ENCODE peak calls at places on chromosomes 6 and 20, in seven cellular contexts. Z, W, K, D, I, C and O are unnamed samples.

GRCh38 chr6:25302677-25303128 is 23.5 kb downstream of the CARMIL1 start:
- DNase-seq in Z (no peak), W (peak; percentile 57), K (no peak), D (peak; percentile 50), I (no peak), C (no peak), O (no peak)

GRCh38 chr6:102994866-102995265 is 1601.4 kb downstream of the GRIK2 start:
- DNase-seq in Z (no peak), W (no peak), K (no peak), D (no peak), I (no peak), C (no peak), O (no peak)

GRCh38 chr6:166849762-166850181 is 106.6 kb downstream of the RNASET2 start:
- DNase-seq in Z (no peak), W (no peak), K (no peak), D (no peak), I (peak; percentile 16), C (no peak), O (no peak)

GRCh38 chr6:145688493-145688905 is 46.8 kb downstream of the EPM2A start:
- DNase-seq in Z (no peak), W (no peak), K (peak; percentile 38), D (peak; percentile 25), I (no peak), C (no peak), O (no peak)

GRCh38 chr20:54459279-54459678 is 16.1 kb upstream of the DOK5 start:
- DNase-seq in Z (no peak), W (no peak), K (no peak), D (no peak), I (no peak), C (no peak), O (no peak)

GRCh38 chr6:144119376-144119775 is 24.0 kb upstream of the SF3B5 start:
- DNase-seq in Z (no peak), W (no peak), K (no peak), D (no peak), I (no peak), C (no peak), O (no peak)

GRCh38 chr6:146856296-146856695 is 257.5 kb downstream of the ADGB start:
- DNase-seq in Z (no peak), W (no peak), K (no peak), D (no peak), I (no peak), C (no peak), O (no peak)

GRCh38 chr6:125793280-125793679 is 2.5 kb downstream of the NCOA7 start:
- DNase-seq in Z (no peak), W (no peak), K (no peak), D (no peak), I (no peak), C (no peak), O (no peak)

GRCh38 chr20:59318201-59318790 is 17.9 kb downstream of the EDN3 start:
- DNase-seq in Z (no peak), W (no peak), K (no peak), D (no peak), I (no peak), C (no peak), O (no peak)

GRCh38 chr6:3385660-3386151 is 71.1 kb downstream of the SLC22A23 start:
- DNase-seq in Z (no peak), W (no peak), K (no peak), D (no peak), I (no peak), C (no peak), O (peak; percentile 57)

GRCh38 chr6:2257358-2257757 is 12.0 kb upstream of the GMDS start:
- DNase-seq in Z (no peak), W (no peak), K (no peak), D (no peak), I (no peak), C (no peak), O (no peak)

GRCh38 chr20:25421107-25421506 is 13.6 kb downstream of the GINS1 start:
- DNase-seq in Z (no peak), W (no peak), K (no peak), D (no peak), I (no peak), C (no peak), O (no peak)

GRCh38 chr6:109912136-109912535 is 66.0 kb upstream of the GPR6 start:
- DNase-seq in Z (no peak), W (no peak), K (no peak), D (no peak), I (no peak), C (no peak), O (no peak)

GRCh38 chr6:15250440-15251168 is 4.7 kb downstream of the JARID2 start:
- DNase-seq in Z (no peak), W (no peak), K (no peak), D (no peak), I (no peak), C (no peak), O (no peak)

DNA sequence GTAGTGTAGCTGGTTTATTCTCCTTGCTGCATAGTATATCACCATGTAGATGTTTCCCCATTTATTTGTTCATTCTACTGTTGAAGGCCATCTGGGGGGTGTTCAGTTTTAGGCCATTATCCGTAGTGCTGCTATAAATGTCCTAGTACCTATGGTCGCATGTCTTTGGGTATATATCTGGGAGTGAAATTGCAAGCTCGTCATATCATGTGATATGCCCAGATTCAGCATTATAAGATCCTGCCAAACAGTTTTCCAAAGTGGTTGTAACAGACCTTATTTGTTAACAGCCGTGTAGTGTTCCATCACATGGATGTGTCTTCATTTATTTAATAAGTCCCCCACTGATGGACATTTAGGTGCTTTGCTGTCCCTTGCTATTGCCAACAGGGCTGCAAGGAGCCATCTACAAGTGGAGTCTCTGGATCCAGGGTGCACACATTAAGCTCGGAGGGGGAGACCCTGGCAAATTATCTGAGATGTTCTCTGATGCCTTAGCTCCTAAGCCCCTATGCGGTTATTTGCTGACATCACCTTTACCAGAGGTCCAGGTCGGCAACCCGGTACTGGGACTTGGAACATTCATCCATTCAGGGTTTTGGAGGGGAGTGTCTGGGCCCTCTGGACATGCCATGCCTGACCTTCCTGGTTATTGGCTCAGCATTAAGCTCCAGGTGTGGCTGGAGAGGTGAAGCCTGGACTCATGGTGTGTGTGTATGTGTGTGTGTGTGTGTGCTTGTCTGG is 16.9 kb downstream of the LBP start:
- DNase-seq in Z (no peak), W (no peak), K (no peak), D (no peak), I (no peak), C (no peak), O (no peak)
- H3K27ac ChIP-seq in Z (no peak overlapping the region), W (no peak overlapping the region), K (no peak overlapping the region), D (no peak overlapping the region), I (no peak overlapping the region), C (no peak overlapping the region), O (no peak overlapping the region)

DNA sequence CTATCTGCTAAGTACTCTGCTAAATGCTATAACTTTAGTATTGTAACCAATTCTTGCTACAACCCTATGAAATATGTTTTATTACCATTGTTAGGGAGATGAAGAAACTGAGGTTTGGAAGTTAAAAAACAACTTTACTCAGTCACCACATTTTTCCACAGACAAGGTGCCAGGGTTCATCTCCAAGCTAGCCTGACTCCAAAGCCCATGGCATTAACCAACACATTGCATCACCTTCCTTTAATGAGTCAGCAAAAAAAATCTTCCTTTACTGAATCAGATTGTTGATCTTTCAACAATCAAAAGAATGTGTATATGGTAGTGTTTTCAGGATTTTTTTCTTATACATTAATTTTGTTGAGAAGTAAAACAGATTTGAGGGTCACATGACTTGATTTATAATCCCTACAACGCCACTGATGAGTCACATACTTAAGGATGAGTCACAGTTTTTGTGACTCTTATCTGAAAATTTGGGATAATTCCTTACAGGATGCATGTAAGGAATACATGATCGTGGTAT is 41.5 kb downstream of the MAN1A1 start:
- DNase-seq in Z (no peak), W (peak; percentile 27), K (no peak), D (peak; percentile 55), I (no peak), C (no peak), O (no peak)
- H3K27ac ChIP-seq in Z (no peak overlapping the region), W (peak overlapping the region; percentile 14), K (no peak overlapping the region), D (no peak overlapping the region), I (no peak overlapping the region), C (no peak overlapping the region), O (peak overlapping the region; percentile 47)

DNA sequence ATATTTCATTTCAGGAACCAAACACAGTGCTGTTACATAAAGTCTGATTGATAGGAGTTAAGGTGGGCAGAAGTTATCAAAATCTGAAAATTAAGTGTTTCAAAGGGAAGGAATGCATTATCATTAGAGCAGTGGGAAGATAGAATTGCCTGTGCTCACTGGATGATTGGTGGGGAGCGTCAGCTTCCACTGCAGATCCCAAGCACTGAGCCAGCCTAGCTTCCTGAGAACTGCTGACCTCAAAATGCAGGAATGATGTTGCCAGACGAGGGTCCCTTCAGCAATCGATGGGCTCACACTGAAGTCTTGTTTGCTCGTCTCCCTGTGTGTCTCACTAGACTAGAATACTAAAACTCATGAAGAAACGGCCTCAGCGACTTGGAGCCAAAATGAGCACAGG is 110.0 kb upstream of the PHACTR1 start:
- DNase-seq in Z (no peak), W (no peak), K (no peak), D (no peak), I (no peak), C (no peak), O (no peak)
- H3K27ac ChIP-seq in Z (no peak overlapping the region), W (no peak overlapping the region), K (no peak overlapping the region), D (no peak overlapping the region), I (no peak overlapping the region), C (no peak overlapping the region), O (no peak overlapping the region)

GRCh38 chr20:56443654-56444540 is 24.5 kb upstream of the RTF2 start:
- DNase-seq in Z (no peak), W (no peak), K (peak; percentile 59), D (no peak), I (no peak), C (no peak), O (no peak)
- H3K27ac ChIP-seq in Z (no peak overlapping the region), W (no peak overlapping the region), K (peak overlapping the region; percentile 91), D (no peak overlapping the region), I (no peak overlapping the region), C (no peak overlapping the region), O (no peak overlapping the region)

GRCh38 chr20:57400821-57401564 is 9.8 kb downstream of the RBM38 start:
- DNase-seq in Z (no peak), W (no peak), K (no peak), D (no peak), I (peak; percentile 82), C (peak; percentile 62), O (peak; percentile 21)
- H3K27ac ChIP-seq in Z (no peak overlapping the region), W (no peak overlapping the region), K (no peak overlapping the region), D (no peak overlapping the region), I (peak overlapping the region; percentile 97), C (peak overlapping the region; percentile 2), O (no peak overlapping the region)

DNA sequence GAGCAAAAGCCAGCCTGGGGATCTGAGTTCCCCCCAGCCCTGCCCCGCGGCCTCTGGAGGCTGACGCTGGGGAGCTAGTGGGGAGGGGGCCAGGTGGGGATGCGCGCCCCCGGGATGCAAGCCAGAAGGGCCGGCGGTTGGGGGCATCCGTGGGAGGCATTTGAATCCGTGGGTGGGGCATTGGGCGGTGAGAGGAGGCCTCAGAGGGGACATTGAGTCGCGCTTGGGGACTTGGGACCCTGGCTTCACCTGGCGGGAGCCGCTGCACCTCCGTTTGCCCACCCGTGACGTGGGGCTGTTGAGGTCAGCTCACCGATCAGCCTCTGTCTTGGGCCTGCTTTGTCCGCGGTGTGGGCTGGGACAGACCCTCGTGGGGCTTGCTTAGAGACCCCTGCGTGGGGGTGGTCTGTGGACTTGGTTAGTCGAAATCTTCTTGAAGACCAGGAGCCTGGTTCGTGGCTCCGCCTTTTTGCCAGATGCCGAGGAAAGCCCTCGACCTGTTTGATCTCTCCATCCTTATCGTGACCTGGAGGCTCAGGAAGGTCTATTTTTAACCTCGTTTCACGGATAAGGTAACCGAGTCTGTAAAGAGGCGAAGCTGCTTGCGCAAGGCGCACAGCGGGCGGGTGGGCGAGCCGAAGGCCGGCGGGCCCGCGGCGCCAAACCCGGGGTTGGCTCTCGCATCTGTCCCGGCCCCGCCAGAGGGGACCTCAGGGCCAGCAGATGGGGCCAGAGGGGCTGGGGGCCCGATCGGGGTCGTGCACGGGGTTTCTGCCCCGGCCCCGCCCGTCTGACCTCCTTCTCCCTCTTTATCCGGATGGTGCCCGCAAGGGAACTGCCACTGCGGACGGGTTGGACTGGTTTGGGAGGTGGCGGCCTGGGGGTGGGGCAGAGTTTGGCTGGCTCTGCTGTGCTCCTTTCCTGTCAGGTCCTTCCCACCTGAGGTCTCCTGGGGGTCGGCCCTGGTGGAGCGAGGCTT is 8.3 kb downstream of the FAM110A start:
- DNase-seq in Z (no peak), W (no peak), K (no peak), D (peak; percentile 67), I (no peak), C (no peak), O (no peak)
- H3K27ac ChIP-seq in Z (peak overlapping the region; percentile 92), W (peak overlapping the region; percentile 74), K (no peak overlapping the region), D (peak overlapping the region; percentile 65), I (no peak overlapping the region), C (no peak overlapping the region), O (no peak overlapping the region)